ENCODE peak calls at places on chromosomes 1 and 21, in four cellular contexts. D is kidney, C is HCT116, Y is fibroblast of lung. W is an unnamed sample. For H3K4me1, the result is how much of the 10 kb centered on the place peaks cover.

GRCh38 chr1:226628624-226629155 is 80.1 kb downstream of the STUM start:
- DNase-seq in C (no peak), D (peak), Y (no peak), W (peak)

GRCh38 chr1:53550201-53550741 is 91.1 kb downstream of the DMRTB1 start:
- DNase-seq in C (no peak), D (peak), Y (peak), W (peak)

GRCh38 chr1:110339427-110340206 is 440 bp downstream of the RBM15 start:
- DNase-seq in D (peak), Y (peak), C (no peak), W (peak)

GRCh38 chr1:100443739-100444571 is 91.6 kb downstream of the CDC14A start:
- DNase-seq in C (no peak), Y (peak), D (no peak), W (no peak)

GRCh38 chr1:230568008-230568407 is 74.3 kb upstream of the COG2 start:
- DNase-seq in C (peak), Y (no peak), D (no peak), W (peak)

GRCh38 chr1:30185809-30186208 is 537.6 kb downstream of the MATN1 start:
- DNase-seq in C (no peak), Y (no peak), D (no peak), W (peak)

GRCh38 chr1:202713110-202713509 is 2.9 kb upstream of the SYT2 start:
- DNase-seq in Y (no peak), C (no peak), D (no peak), W (no peak)

GRCh38 chr1:64171797-64172281 is 31.6 kb upstream of the UBE2U start:
- DNase-seq in Y (peak), C (peak), D (no peak), W (no peak)

GRCh38 chr1:178536844-178537371 is 24.0 kb downstream of the TEX35 start:
- DNase-seq in D (no peak), C (peak), Y (peak), W (no peak)

GRCh38 chr1:17765444-17766411 is 10.6 kb downstream of the ACTL8 start:
- DNase-seq in C (no peak), D (peak), Y (peak), W (no peak)

GRCh38 chr1:229059671-229060079 is 211.2 kb upstream of the RAB4A start:
- DNase-seq in C (no peak), Y (peak), D (peak), W (no peak)

GRCh38 chr21:15062566-15062965 is 2.2 kb downstream of the NRIP1 start:
- DNase-seq in D (no peak), C (no peak), Y (peak), W (no peak)

GRCh38 chr1:184919892-184920291 is 54.4 kb downstream of the NIBAN1 start:
- DNase-seq in C (no peak), D (no peak), Y (no peak), W (no peak)

GRCh38 chr1:9719978-9720722 is 68.6 kb downstream of the PIK3CD start:
- DNase-seq in C (no peak), D (peak), Y (no peak), W (peak)

GRCh38 chr1:241715435-241715834 is 63.4 kb downstream of the WDR64 start:
- DNase-seq in D (no peak), C (no peak), Y (no peak), W (no peak)

GRCh38 chr1:154474802-154475201 is 27.2 kb upstream of the TDRD10 start:
- DNase-seq in D (no peak), C (peak), Y (peak), W (no peak)

GRCh38 chr21:31450971-31451370 is 106.9 kb upstream of the TIAM1 start:
- DNase-seq in D (no peak), C (no peak), Y (no peak), W (no peak)

GRCh38 chr1:197399691-197400521 is 131.9 kb downstream of the CRB1 start:
- DNase-seq in C (peak), Y (peak), D (no peak), W (peak)

GRCh38 chr1:205948886-205949285 is 5.6 kb upstream of the SLC26A9 start:
- DNase-seq in C (no peak), Y (no peak), D (no peak), W (no peak)

GRCh38 chr1:12416101-12416500 is 186.3 kb downstream of the VPS13D start:
- DNase-seq in Y (no peak), D (no peak), C (no peak), W (no peak)

GRCh38 chr1:11523746-11524464 is 45.0 kb downstream of the DISP3 start:
- DNase-seq in Y (no peak), D (peak), C (no peak), W (peak)

GRCh38 chr1:162929177-162929576 is 68.2 kb upstream of the CCDC190 start:
- DNase-seq in D (no peak), Y (no peak), C (no peak), W (no peak)

GRCh38 chr1:39462074-39462473 is 29.4 kb upstream of the BMP8A start:
- DNase-seq in D (no peak), Y (peak), C (no peak), W (no peak)

GRCh38 chr21:42835211-42835610 is 44.1 kb downstream of the WDR4 start:
- DNase-seq in Y (no peak), C (no peak), D (no peak), W (no peak)

GRCh38 chr1:173508541-173508940 is 31.4 kb downstream of the PRDX6 start:
- DNase-seq in D (no peak), C (no peak), Y (no peak), W (no peak)

GRCh38 chr1:174414205-174414604 is 33.6 kb upstream of the GPR52 start:
- DNase-seq in Y (no peak), C (no peak), D (no peak), W (no peak)

GRCh38 chr1:210754931-210755670 is 378.8 kb downstream of the KCNH1 start:
- DNase-seq in D (no peak), C (no peak), Y (no peak), W (no peak)

GRCh38 chr1:119361611-119362010 is 7.0 kb upstream of the HAO2 start:
- DNase-seq in D (no peak), C (no peak), Y (no peak), W (no peak)

GRCh38 chr1:1022322-1023090 is 2.6 kb downstream of the AGRN start:
- DNase-seq in C (no peak), D (no peak), Y (no peak), W (no peak)

GRCh38 chr1:184931566-184931965 is 42.7 kb downstream of the NIBAN1 start:
- DNase-seq in Y (no peak), C (no peak), D (no peak), W (no peak)

GRCh38 chr21:41321211-41321907 is 4.8 kb downstream of the FAM3B start:
- DNase-seq in D (no peak), Y (no peak), C (no peak), W (no peak)

GRCh38 chr21:44797775-44798174 is 3.8 kb downstream of the UBE2G2 start:
- DNase-seq in Y (no peak), D (no peak), C (no peak), W (no peak)

GRCh38 chr21:41839387-41840000 is 39.6 kb downstream of the PRDM15 start:
- DNase-seq in Y (no peak), C (no peak), D (no peak), W (no peak)

GRCh38 chr1:51093566-51093965 is 8.5 kb upstream of the C1orf185 start:
- DNase-seq in Y (peak), C (no peak), D (no peak), W (no peak)

GRCh38 chr1:242178924-242179708 is 180.2 kb upstream of the MAP1LC3C start:
- DNase-seq in D (no peak), Y (no peak), C (no peak), W (no peak)

GRCh38 chr1:17883662-17884395 is 128.7 kb downstream of the ACTL8 start:
- DNase-seq in Y (no peak), C (no peak), D (no peak), W (peak)

GRCh38 chr1:26706315-26706714 is 10.5 kb downstream of the ARID1A start:
- DNase-seq in Y (no peak), C (no peak), D (no peak), W (no peak)

GRCh38 chr1:31549807-31550620 is 26.3 kb upstream of the TINAGL1 start:
- DNase-seq in D (no peak), C (no peak), Y (peak), W (no peak)
- H3K9ac ChIP-seq in D (no peak), C (no peak), Y (no peak), W (no peak)

GRCh38 chr1:77541162-77541545 is 141.3 kb downstream of the ZZZ3 start:
- DNase-seq in Y (no peak), D (no peak), C (no peak), W (no peak)
- H3K4me1 ChIP-seq in Y (under half), D (under half), C (half or more), W (under half)

GRCh38 chr1:77536813-77537212 is 145.6 kb downstream of the ZZZ3 start:
- DNase-seq in D (no peak), Y (peak), C (peak), W (no peak)
- H3K9ac ChIP-seq in D (no peak), Y (no peak), C (peak), W (no peak)

GRCh38 chr1:32984090-32984828 is 19.6 kb upstream of the RNF19B start:
- DNase-seq in D (no peak), C (no peak), Y (peak), W (peak)
- H3K4me1 ChIP-seq in D (under half), C (under half), Y (under half), W (under half)

GRCh38 chr1:89378001-89378400 is 14.1 kb downstream of the GBP6 start:
- DNase-seq in C (no peak), D (no peak), Y (no peak), W (no peak)
- H3K9ac ChIP-seq in C (no peak), D (no peak), Y (no peak), W (no peak)

GRCh38 chr1:61121631-61122030 is 39.3 kb downstream of the NFIA start:
- DNase-seq in Y (no peak), D (no peak), C (no peak), W (no peak)
- H3K4me1 ChIP-seq in Y (under half), D (under half), C (under half), W (under half)

GRCh38 chr1:152842556-152842955 is at the start of gene LCE6A:
- DNase-seq in Y (no peak), C (no peak), D (no peak), W (no peak)

GRCh38 chr1:152836881-152837280 is 5.8 kb upstream of the LCE6A start:
- DNase-seq in D (no peak), C (no peak), Y (no peak), W (no peak)
- H3K9ac ChIP-seq in D (no peak), C (no peak), Y (no peak), W (no peak)